ENCODE peak calls at places on chromosomes 16 and 17, in ten cellular contexts. L is NT2/D1, D is OCI-LY7, O is tibial nerve, F is testis, M is heart left ventricle, A is endodermal cell, Q is cardiac muscle cell, S is heart right ventricle, I is upper lobe of left lung. N is an unnamed sample. For H3K4me1, the result is how much of the 10 kb centered on the place peaks cover.

GRCh38 chr17:59347975-59348391 is 16.5 kb downstream of the YPEL2 start:
- DNase-seq in L (no peak), D (no peak), O (no peak), F (no peak), M (no peak), A (peak), Q (no peak), S (no peak), I (no peak), N (no peak)

GRCh38 chr17:35432176-35433074 is at the start of gene SLFN12:
- DNase-seq in L (no peak), D (no peak), O (no peak), F (peak), M (peak), A (peak), Q (peak), S (peak), I (no peak), N (peak)

GRCh38 chr17:73973881-73974409 is 229.5 kb upstream of the RPL38 start:
- DNase-seq in L (no peak), D (no peak), O (no peak), F (no peak), M (peak), A (peak), Q (no peak), S (peak), I (no peak), N (peak)

GRCh38 chr17:77869665-77870132 is 88.8 kb upstream of the TNRC6C start:
- DNase-seq in L (no peak), D (peak), O (no peak), F (no peak), M (no peak), A (no peak), Q (no peak), S (no peak), I (no peak), N (no peak)

GRCh38 chr16:5062790-5063765 is 2.7 kb downstream of the C16orf89 start:
- DNase-seq in L (no peak), D (peak), O (no peak), F (no peak), M (no peak), A (peak), Q (no peak), S (no peak), I (no peak), N (no peak)

GRCh38 chr16:12728471-12728870 is 75.2 kb downstream of the CPPED1 start:
- DNase-seq in L (no peak), D (no peak), O (no peak), F (no peak), M (no peak), A (peak), Q (no peak), S (no peak), I (no peak), N (no peak)

GRCh38 chr16:12096828-12097522 is 120.4 kb downstream of the SNX29 start:
- DNase-seq in L (no peak), D (no peak), O (no peak), F (no peak), M (no peak), A (no peak), Q (no peak), S (no peak), I (no peak), N (no peak)

GRCh38 chr17:44565866-44566443 is 8.7 kb downstream of the FZD2 start:
- DNase-seq in L (no peak), D (no peak), O (no peak), F (peak), M (no peak), A (peak), Q (no peak), S (no peak), I (no peak), N (no peak)

GRCh38 chr17:62725791-62726249 is 82.3 kb downstream of the MARCHF10 start:
- DNase-seq in L (no peak), D (no peak), O (no peak), F (no peak), M (no peak), A (no peak), Q (no peak), S (no peak), I (no peak), N (no peak)

GRCh38 chr16:1791256-1791942 is 2.1 kb downstream of the IGFALS start:
- DNase-seq in L (no peak), D (no peak), O (no peak), F (no peak), M (no peak), A (peak), Q (no peak), S (no peak), I (peak), N (no peak)

GRCh38 chr16:29107299-29107698 is 122.4 kb downstream of the LAT start:
- DNase-seq in L (no peak), D (no peak), O (no peak), F (no peak), M (no peak), A (peak), Q (no peak), S (no peak), I (peak), N (no peak)

GRCh38 chr16:85105475-85105874 is 6.8 kb downstream of the CIBAR2 start:
- DNase-seq in L (no peak), D (peak), O (no peak), F (no peak), M (no peak), A (no peak), Q (no peak), S (no peak), I (no peak), N (no peak)

GRCh38 chr17:17533901-17534441 is 37.8 kb upstream of the RASD1 start:
- DNase-seq in L (no peak), D (no peak), O (no peak), F (no peak), M (no peak), A (no peak), Q (no peak), S (no peak), I (no peak), N (no peak)

GRCh38 chr17:70934834-70935233 is 765.5 kb downstream of the KCNJ2 start:
- DNase-seq in L (no peak), D (no peak), O (no peak), F (no peak), M (no peak), A (no peak), Q (no peak), S (no peak), I (no peak), N (no peak)

GRCh38 chr17:48577330-48577945 is 712 bp downstream of the HOXB4 start:
- DNase-seq in L (no peak), D (peak), O (no peak), F (no peak), M (no peak), A (no peak), Q (no peak), S (no peak), I (no peak), N (peak)

GRCh38 chr17:82126479-82127314 is 28.7 kb upstream of the FASN start:
- DNase-seq in L (no peak), D (peak), O (no peak), F (no peak), M (no peak), A (no peak), Q (no peak), S (no peak), I (peak), N (no peak)

GRCh38 chr17:48429638-48430586 is at the start of gene SKAP1:
- DNase-seq in L (no peak), D (no peak), O (no peak), F (no peak), M (no peak), A (peak), Q (no peak), S (no peak), I (peak), N (no peak)

GRCh38 chr17:77427471-77427991 is 286.8 kb downstream of the SEC14L1 start:
- DNase-seq in L (no peak), D (no peak), O (no peak), F (peak), M (no peak), A (no peak), Q (no peak), S (no peak), I (peak), N (peak)

GRCh38 chr17:76840884-76841775 is 27.1 kb upstream of the MGAT5B start:
- DNase-seq in L (no peak), D (peak), O (no peak), F (no peak), M (no peak), A (peak), Q (peak), S (no peak), I (no peak), N (no peak)

GRCh38 chr17:45411348-45412105 is 21.1 kb downstream of the ARHGAP27 start:
- DNase-seq in L (no peak), D (no peak), O (no peak), F (no peak), M (no peak), A (peak), Q (no peak), S (no peak), I (no peak), N (no peak)

GRCh38 chr17:2396568-2397246 is 4.2 kb downstream of the MNT start:
- DNase-seq in L (peak), D (peak), O (peak), F (peak), M (peak), A (peak), Q (peak), S (peak), I (peak), N (peak)

GRCh38 chr17:77618731-77619130 is 339.8 kb upstream of the TNRC6C start:
- DNase-seq in L (no peak), D (no peak), O (no peak), F (no peak), M (no peak), A (peak), Q (no peak), S (no peak), I (no peak), N (no peak)

GRCh38 chr17:67569873-67570272 is 147.9 kb upstream of the NOL11 start:
- DNase-seq in L (no peak), D (no peak), O (no peak), F (no peak), M (no peak), A (peak), Q (no peak), S (no peak), I (no peak), N (no peak)

GRCh38 chr17:10155334-10156081 is 42.9 kb downstream of the GAS7 start:
- DNase-seq in L (no peak), D (no peak), O (no peak), F (no peak), M (peak), A (no peak), Q (no peak), S (peak), I (no peak), N (no peak)

GRCh38 chr17:58006563-58006923 is 503 bp downstream of the SRSF1 start:
- DNase-seq in L (no peak), D (peak), O (peak), F (peak), M (peak), A (peak), Q (peak), S (peak), I (no peak), N (peak)
- H3K4me1 ChIP-seq in L (under half), D (half or more), O (under half), F (under half), M (under half), A (under half), Q (under half), S (half or more), I (under half), N (under half)

DNA sequence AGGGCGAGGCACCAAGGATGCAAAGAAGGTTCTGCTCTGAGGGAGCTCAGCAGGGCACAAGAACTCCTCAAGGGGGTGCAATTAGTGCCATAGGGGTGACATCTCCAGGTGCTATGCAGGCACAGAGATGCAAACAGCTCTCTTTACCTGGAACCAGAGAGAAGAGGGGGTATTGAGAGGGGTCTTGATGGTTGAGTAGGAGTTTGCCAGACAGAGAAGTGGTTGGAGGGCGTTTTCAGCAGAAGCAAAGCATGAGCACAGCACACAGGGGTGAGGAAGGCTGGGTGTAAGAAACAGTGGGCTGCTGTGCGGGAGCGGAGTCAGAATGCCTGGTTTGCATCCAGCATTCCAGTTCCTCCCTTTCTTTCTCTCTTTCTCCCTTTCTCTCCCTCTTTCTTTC is 81.8 kb upstream of the LHX1 start:
- DNase-seq in L (no peak), D (peak), O (no peak), F (no peak), M (no peak), A (no peak), Q (no peak), S (no peak), I (no peak), N (no peak)
- H3K4me1 ChIP-seq in L (under half), D (under half), O (under half), F (under half), M (under half), A (under half), Q (under half), S (under half), I (under half), N (under half)

GRCh38 chr16:89380681-89381080 is 109.7 kb downstream of the ANKRD11 start:
- DNase-seq in L (no peak), D (no peak), O (no peak), F (no peak), M (no peak), A (no peak), Q (no peak), S (no peak), I (no peak), N (no peak)

GRCh38 chr16:89376812-89377445 is 113.4 kb downstream of the ANKRD11 start:
- DNase-seq in L (no peak), D (no peak), O (no peak), F (no peak), M (no peak), A (no peak), Q (no peak), S (no peak), I (no peak), N (no peak)

GRCh38 chr16:89377446-89377838 is 112.9 kb downstream of the ANKRD11 start:
- DNase-seq in L (no peak), D (no peak), O (no peak), F (no peak), M (no peak), A (no peak), Q (no peak), S (no peak), I (no peak), N (no peak)

GRCh38 chr16:89381788-89382187 is 108.6 kb downstream of the ANKRD11 start:
- DNase-seq in L (no peak), D (no peak), O (no peak), F (no peak), M (no peak), A (no peak), Q (no peak), S (no peak), I (no peak), N (no peak)

GRCh38 chr16:89378947-89379771 is 111.2 kb downstream of the ANKRD11 start:
- DNase-seq in L (no peak), D (peak), O (no peak), F (no peak), M (no peak), A (no peak), Q (no peak), S (no peak), I (no peak), N (no peak)
- H3K4me1 ChIP-seq in L (under half), D (under half), O (under half), F (under half), M (under half), A (under half), Q (half or more), S (half or more), I (under half), N (under half)

DNA sequence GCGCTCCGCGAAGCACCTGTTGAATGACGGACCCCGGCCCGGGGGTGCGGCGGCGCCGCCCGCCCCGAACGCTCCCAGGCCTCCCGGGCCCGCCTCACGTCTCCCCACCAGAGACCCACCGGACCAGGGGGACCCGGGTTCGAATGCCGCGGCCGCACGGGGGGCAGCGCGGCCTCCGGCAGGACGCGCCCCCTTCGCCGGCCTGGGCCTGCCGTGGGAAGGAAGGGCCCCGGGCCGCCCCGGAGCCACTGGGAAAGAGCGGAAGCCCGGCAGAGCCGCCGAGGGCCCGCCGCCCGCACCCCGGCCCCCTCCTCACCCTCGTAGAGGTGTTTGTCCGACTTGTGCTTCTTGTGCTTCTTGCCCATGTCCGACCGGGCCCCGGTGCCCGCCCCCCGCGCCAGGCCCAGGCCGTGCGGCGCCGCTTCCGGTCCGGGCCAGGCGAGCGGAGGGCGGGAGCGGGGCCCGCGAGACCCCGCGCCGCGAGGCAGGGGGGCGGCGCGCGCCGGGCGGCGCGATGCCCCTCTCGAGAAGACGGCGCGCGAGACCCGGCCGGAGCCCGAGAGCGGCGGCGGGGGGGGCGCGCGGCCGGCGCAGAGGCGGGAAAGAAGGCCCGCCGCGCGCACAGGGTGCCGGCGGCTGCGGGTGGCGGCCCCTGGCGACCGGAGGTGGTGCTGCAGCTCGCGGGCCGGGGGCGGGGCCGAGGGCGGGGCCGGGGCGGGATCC is at the start of gene BRD7:
- DNase-seq in L (no peak), D (peak), O (peak), F (peak), M (peak), A (peak), Q (peak), S (peak), I (peak), N (peak)
- H3K4me1 ChIP-seq in L (under half), D (under half), O (under half), F (under half), M (under half), A (under half), Q (under half), S (half or more), I (under half), N (under half)

GRCh38 chr16:578232-578869 is 8.6 kb downstream of the PIGQ start:
- DNase-seq in L (no peak), D (no peak), O (no peak), F (no peak), M (no peak), A (no peak), Q (no peak), S (no peak), I (peak), N (no peak)
- H3K4me1 ChIP-seq in L (under half), D (under half), O (under half), F (under half), M (under half), A (under half), Q (under half), S (under half), I (under half), N (under half)

GRCh38 chr17:75361344-75361743 is 44.1 kb downstream of the GRB2 start:
- DNase-seq in L (no peak), D (no peak), O (no peak), F (no peak), M (no peak), A (no peak), Q (no peak), S (no peak), I (no peak), N (no peak)
- H3K4me1 ChIP-seq in L (under half), D (half or more), O (under half), F (under half), M (under half), A (under half), Q (under half), S (half or more), I (half or more), N (under half)

DNA sequence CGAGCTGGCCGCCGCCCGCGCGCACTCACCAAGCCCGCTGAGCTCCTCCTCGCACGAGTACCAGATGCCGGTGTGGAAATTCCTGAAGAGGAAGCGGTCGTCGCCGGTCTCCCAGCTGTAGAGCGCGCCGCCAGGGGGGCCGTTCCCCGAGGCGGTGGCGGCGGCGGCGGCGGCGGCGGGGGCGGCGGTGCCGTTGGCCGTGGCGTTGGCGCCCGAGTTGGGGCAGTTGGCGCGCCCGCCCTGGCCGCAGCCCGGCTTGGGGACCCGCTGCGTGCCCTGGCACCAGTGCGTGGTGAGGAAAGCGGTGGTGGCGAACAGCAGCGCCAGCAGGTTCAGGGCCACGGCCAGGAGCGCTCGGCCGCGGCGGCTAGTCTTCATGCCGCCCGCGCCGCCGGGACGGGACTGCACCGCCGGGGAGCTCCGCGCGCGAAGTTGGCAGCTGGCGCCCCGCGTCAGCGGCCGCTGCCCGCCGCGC is 430 bp downstream of the GSG1L start:
- DNase-seq in L (no peak), D (no peak), O (no peak), F (no peak), M (no peak), A (peak), Q (peak), S (no peak), I (peak), N (no peak)
- H3K4me1 ChIP-seq in L (under half), D (under half), O (under half), F (under half), M (under half), A (under half), Q (under half), S (under half), I (under half), N (under half)

DNA sequence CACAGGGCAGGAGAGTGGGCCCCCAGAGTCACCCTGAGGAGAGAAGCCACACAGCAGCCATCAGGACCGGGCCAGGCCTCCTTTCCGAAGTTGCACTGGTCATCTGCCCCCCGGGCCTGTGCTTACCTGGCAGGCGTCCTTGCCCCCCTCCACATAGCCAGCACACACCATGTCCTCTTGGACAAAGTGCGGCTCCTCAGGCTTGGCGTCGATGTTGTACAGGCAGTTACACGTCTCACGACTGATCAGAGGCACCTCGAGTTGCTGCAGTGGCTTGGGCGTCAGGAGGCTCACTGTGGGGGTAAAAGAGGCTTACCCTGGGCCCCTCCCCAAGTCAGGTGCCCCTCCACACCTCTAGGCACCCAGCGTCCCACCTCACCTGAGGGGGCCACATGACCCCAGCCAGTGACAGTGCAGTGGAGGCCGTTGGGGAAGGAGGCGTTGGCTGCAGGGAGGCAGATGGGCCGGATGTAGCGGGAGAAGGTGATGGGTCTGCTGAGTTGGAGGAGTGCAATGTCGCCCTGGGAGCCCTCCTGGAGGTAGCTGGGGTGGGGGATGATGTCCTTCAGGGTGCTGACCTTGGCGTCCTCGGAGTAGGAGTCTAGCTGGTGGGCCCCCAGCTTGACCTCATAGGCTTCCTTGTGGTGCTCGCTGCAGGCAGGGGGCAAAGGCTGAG is 3.1 kb downstream of the PRSS8 start:
- DNase-seq in L (no peak), D (no peak), O (no peak), F (no peak), M (no peak), A (no peak), Q (no peak), S (no peak), I (no peak), N (no peak)
- H3K4me1 ChIP-seq in L (under half), D (under half), O (under half), F (under half), M (under half), A (under half), Q (under half), S (under half), I (half or more), N (under half)

DNA sequence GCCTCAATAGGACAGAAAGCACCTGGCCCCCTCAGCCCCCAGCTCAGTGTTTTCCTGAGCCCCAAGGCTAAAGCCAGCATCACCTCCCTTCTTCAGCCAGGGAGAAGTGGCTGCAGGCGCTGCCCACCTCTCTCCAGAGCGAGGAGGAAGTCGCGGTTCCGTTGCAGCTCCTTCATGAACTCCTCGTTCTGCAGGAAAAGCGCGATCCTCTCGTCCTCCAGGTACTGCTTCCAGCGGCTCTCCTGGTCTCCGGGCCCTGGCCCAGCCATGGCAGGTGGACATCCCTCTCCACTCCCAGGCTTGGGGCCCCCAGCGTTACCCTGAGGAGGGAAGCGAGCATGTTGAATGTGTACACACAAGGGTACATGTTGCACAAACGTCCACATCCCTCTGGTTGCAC is 22.7 kb upstream of the MRPS23 start:
- DNase-seq in L (no peak), D (no peak), O (no peak), F (no peak), M (no peak), A (no peak), Q (no peak), S (no peak), I (no peak), N (no peak)
- H3K4me1 ChIP-seq in L (half or more), D (under half), O (under half), F (under half), M (under half), A (under half), Q (under half), S (half or more), I (half or more), N (half or more)